ENCODE peak calls at places on chromosomes 6 and 20, in six cellular contexts. C, V, F, H, R and I are unnamed samples.

GRCh38 chr6:128600397-128600951 is 80.1 kb upstream of the PTPRK start:
- DNase-seq in F (no peak), C (peak), R (no peak), V (no peak), H (no peak), I (peak)

GRCh38 chr20:53142225-53142624 is 170.1 kb downstream of the TSHZ2 start:
- DNase-seq in H (no peak), C (no peak), F (no peak), R (no peak), V (no peak), I (no peak)

GRCh38 chr6:152127429-152128165 is 320.1 kb downstream of the ESR1 start:
- DNase-seq in V (no peak), C (peak), R (no peak), H (no peak), F (no peak), I (no peak)

GRCh38 chr6:14924126-14925024 is 321.5 kb upstream of the JARID2 start:
- DNase-seq in H (no peak), R (no peak), V (no peak), F (no peak), C (no peak), I (no peak)

GRCh38 chr6:38272222-38272621 is 367.5 kb downstream of the BTBD9 start:
- DNase-seq in V (no peak), R (no peak), H (no peak), F (no peak), C (peak), I (no peak)

GRCh38 chr6:153038378-153038777 is 35.9 kb upstream of the MTRF1L start:
- DNase-seq in C (peak), H (no peak), V (no peak), R (no peak), F (no peak), I (peak)

GRCh38 chr6:31727034-31727716 is 1.9 kb downstream of the DDAH2 start:
- DNase-seq in R (no peak), V (no peak), H (no peak), C (no peak), F (no peak), I (no peak)

GRCh38 chr6:38476141-38476540 is 163.6 kb downstream of the BTBD9 start:
- DNase-seq in V (no peak), H (no peak), R (no peak), C (no peak), F (no peak), I (no peak)